ENCODE peak calls at places on chromosomes 7 and 10, in six cellular contexts. G, K, D, O, X and I are unnamed samples.
A peak's percentile ranks its signal among the peaks of the same experiment; 100 is the strongest.

GRCh38 chr10:63887026-63887589 is 365.9 kb downstream of the REEP3 start:
- DNase-seq in G (no peak), K (no peak), D (peak; percentile 73), O (no peak), X (no peak), I (no peak)

GRCh38 chr7:51029131-51029530 is 246.4 kb upstream of the GRB10 start:
- DNase-seq in G (no peak), K (no peak), D (no peak), O (no peak), X (no peak), I (no peak)

GRCh38 chr10:49220031-49220430 is 31.8 kb upstream of the TMEM273 start:
- DNase-seq in G (peak; percentile 28), K (no peak), D (no peak), O (no peak), X (no peak), I (no peak)

GRCh38 chr7:1176891-1177373 is 16.9 kb upstream of the ZFAND2A start:
- DNase-seq in G (peak; percentile 66), K (peak; percentile 76), D (peak; percentile 81), O (peak; percentile 41), X (peak; percentile 81), I (peak; percentile 76)

GRCh38 chr7:98107313-98107691 is 640 bp downstream of the LMTK2 start:
- DNase-seq in G (no peak), K (no peak), D (peak; percentile 59), O (peak; percentile 34), X (peak; percentile 28), I (peak; percentile 38)

GRCh38 chr10:754914-755313 is 65.4 kb upstream of the DIP2C start:
- DNase-seq in G (no peak), K (no peak), D (no peak), O (no peak), X (no peak), I (no peak)

GRCh38 chr7:116447980-116448839 is 51.3 kb upstream of the CAV2 start:
- DNase-seq in G (no peak), K (no peak), D (no peak), O (no peak), X (no peak), I (no peak)

GRCh38 chr7:155836216-155837125 is 24.2 kb upstream of the SHH start:
- DNase-seq in G (no peak), K (peak; percentile 14), D (no peak), O (no peak), X (no peak), I (peak; percentile 4)

GRCh38 chr7:155456517-155456771 is 1.5 kb upstream of the EN2 start:
- DNase-seq in G (no peak), K (no peak), D (no peak), O (no peak), X (no peak), I (no peak)

GRCh38 chr7:1021931-1022330 is 22.4 kb upstream of the GPR146 start:
- DNase-seq in G (no peak), K (no peak), D (no peak), O (no peak), X (no peak), I (no peak)

GRCh38 chr10:86234553-86235270 is 131.9 kb downstream of the GRID1 start:
- DNase-seq in G (no peak), K (no peak), D (no peak), O (no peak), X (no peak), I (no peak)

GRCh38 chr10:124240721-124241350 is 147.4 kb upstream of the CHST15 start:
- DNase-seq in G (no peak), K (peak; percentile 27), D (no peak), O (no peak), X (peak; percentile 16), I (no peak)

GRCh38 chr7:92276486-92276885 is 30.7 kb downstream of the ANKIB1 start:
- DNase-seq in G (no peak), K (no peak), D (no peak), O (no peak), X (no peak), I (peak; percentile 40)

GRCh38 chr7:44186736-44187135 is 2.5 kb downstream of the GCK start:
- DNase-seq in G (no peak), K (no peak), D (no peak), O (no peak), X (no peak), I (no peak)

GRCh38 chr7:91636129-91636724 is 244.3 kb downstream of the MTERF1 start:
- DNase-seq in G (peak; percentile 19), K (no peak), D (no peak), O (peak; percentile 61), X (no peak), I (peak; percentile 51)

GRCh38 chr10:110529596-110530011 is 31.9 kb downstream of the DUSP5 start:
- DNase-seq in G (no peak), K (no peak), D (no peak), O (no peak), X (no peak), I (no peak)

GRCh38 chr10:124083047-124083739 is 10.2 kb downstream of the CHST15 start:
- DNase-seq in G (no peak), K (no peak), D (no peak), O (no peak), X (no peak), I (no peak)

GRCh38 chr10:120077707-120078492 is 185.4 kb downstream of the SEC23IP start:
- DNase-seq in G (no peak), K (no peak), D (no peak), O (no peak), X (no peak), I (no peak)

GRCh38 chr7:123961731-123962130 is 36.7 kb downstream of the SPAM1 start:
- DNase-seq in G (peak; percentile 51), K (no peak), D (no peak), O (no peak), X (no peak), I (no peak)

GRCh38 chr7:156832195-156832877 is 60.6 kb downstream of the LMBR1 start:
- DNase-seq in G (no peak), K (no peak), D (no peak), O (no peak), X (no peak), I (no peak)

GRCh38 chr10:12193193-12193592 is 2.5 kb downstream of the NUDT5 start:
- DNase-seq in G (no peak), K (no peak), D (no peak), O (no peak), X (no peak), I (no peak)

GRCh38 chr7:14748461-14748860 is 154.1 kb downstream of the DGKB start:
- DNase-seq in G (peak; percentile 81), K (no peak), D (no peak), O (no peak), X (no peak), I (no peak)

GRCh38 chr7:23685770-23686169 is 5.8 kb downstream of the FAM221A start:
- DNase-seq in G (no peak), K (no peak), D (no peak), O (no peak), X (no peak), I (no peak)

GRCh38 chr10:58981051-58981450 is 195.4 kb upstream of the PHYHIPL start:
- DNase-seq in G (no peak), K (no peak), D (no peak), O (peak; percentile 3), X (no peak), I (no peak)

GRCh38 chr7:108589874-108590273 is 20.2 kb downstream of the DNAJB9 start:
- DNase-seq in G (no peak), K (no peak), D (no peak), O (no peak), X (no peak), I (no peak)

GRCh38 chr10:43569681-43570080 is 4.7 kb downstream of the ZNF239 start:
- DNase-seq in G (no peak), K (no peak), D (no peak), O (no peak), X (no peak), I (no peak)

GRCh38 chr10:97891497-97892167 is 42.0 kb downstream of the GOLGA7B start:
- DNase-seq in G (no peak), K (no peak), D (peak; percentile 22), O (peak; percentile 35), X (no peak), I (no peak)

GRCh38 chr7:119482671-119483070 is 790.3 kb upstream of the KCND2 start:
- DNase-seq in G (no peak), K (no peak), D (no peak), O (no peak), X (no peak), I (no peak)

GRCh38 chr7:119483364-119483763 is 789.6 kb upstream of the KCND2 start:
- DNase-seq in G (no peak), K (no peak), D (no peak), O (no peak), X (no peak), I (no peak)

DNA sequence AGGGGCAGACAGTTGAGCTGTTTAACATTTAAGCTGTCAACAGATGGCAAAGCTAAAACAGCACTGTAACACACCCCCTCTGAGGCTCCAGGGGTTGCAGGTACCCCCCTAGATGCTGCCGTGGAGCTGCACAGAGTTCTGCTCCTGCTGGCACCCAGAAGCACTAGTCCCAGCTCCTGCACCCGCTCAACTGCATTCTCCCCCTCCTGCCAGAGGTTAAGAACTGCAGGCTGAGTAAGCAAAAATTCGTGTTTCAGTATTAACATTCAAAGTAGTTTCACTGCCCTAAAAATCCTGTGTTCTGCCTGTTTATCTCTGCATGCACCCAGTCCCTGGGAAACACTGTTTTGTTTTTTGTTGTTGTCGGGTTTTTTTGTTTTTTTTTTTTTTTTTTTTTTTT is 790.8 kb upstream of the KCND2 start:
- DNase-seq in G (peak; percentile 4), K (peak; percentile 38), D (no peak), O (peak; percentile 46), X (peak; percentile 34), I (peak; percentile 93)
- TF ChIP-seq CTCF in G (peak; percentile 72), K (no peak), D (peak; percentile 34), O (peak; percentile 31), X (peak; percentile 30), I (peak; percentile 70)

DNA sequence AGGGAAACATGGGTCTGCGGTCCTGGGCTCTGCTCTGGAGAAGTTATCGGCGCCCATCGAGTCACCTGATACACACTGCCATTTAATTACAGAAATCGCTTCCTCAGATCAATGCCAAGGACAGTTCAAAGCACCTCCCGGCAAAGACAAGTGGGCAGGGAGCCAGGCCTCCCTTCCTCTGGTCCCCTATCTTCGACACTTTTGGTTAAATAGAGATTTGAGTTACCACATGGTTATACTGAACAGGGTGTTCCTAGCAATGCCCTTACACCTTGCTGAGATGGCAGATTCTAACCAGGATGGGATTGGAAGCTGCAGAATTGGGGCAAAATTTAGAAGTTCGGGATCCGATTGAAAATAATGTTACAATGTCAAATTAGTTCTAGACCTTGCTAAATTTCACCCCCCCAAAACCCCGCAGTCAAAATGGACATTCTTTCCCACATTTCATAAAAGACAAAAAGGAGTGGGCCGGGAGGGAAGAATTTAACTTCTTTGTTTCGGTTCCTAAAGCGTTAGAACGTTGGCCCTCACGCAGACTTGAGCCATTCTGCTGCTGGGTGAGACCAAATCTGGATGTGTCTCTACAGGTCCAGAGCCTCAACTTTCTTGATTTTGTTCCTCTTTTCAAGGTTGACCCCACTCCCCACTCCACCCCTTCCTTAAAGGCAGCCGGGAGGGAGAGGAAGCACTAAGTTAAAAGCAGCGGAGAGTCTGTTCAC is 2.2 kb upstream of the DLX5 start:
- DNase-seq in G (no peak), K (no peak), D (no peak), O (no peak), X (no peak), I (no peak)
- H3K27ac ChIP-seq in G (no peak overlapping the region), K (no peak overlapping the region), D (no peak overlapping the region), O (no peak overlapping the region), X (no peak overlapping the region), I (no peak overlapping the region)

GRCh38 chr7:16594061-16594460 is 51.5 kb downstream of the ANKMY2 start:
- DNase-seq in G (peak; percentile 15), K (no peak), D (no peak), O (no peak), X (no peak), I (no peak)
- H3K4me3 ChIP-seq in G (no peak overlapping the region), K (no peak overlapping the region), D (no peak overlapping the region), O (no peak overlapping the region), X (no peak overlapping the region), I (no peak overlapping the region)

GRCh38 chr10:71344154-71344915 is 25.3 kb downstream of the SLC29A3 start:
- DNase-seq in G (no peak), K (no peak), D (no peak), O (no peak), X (no peak), I (no peak)
- TF ChIP-seq CTCF in G (no peak), K (no peak), D (no peak), O (no peak), X (no peak), I (no peak)